ENCODE peak calls at places on chromosome 14, in four cellular contexts. J is SK-N-SH, E is tibial artery, F is right lobe of liver. B is an unnamed sample. For H3K9me3 and H3K36me3, the result is how much of the 10 kb centered on the place peaks cover.

GRCh38 chr14:97185186-97185585 is 388.0 kb downstream of the VRK1 start:
- DNase-seq in J (no peak), E (no peak), F (no peak), B (no peak)

GRCh38 chr14:92684801-92685560 is 63.4 kb downstream of the LGMN start:
- DNase-seq in J (no peak), E (no peak), F (peak), B (no peak)

GRCh38 chr14:31819281-31819680 is 257.8 kb upstream of the ARHGAP5 start:
- DNase-seq in J (peak), E (no peak), F (no peak), B (no peak)

GRCh38 chr14:95040723-95041476 is 116.4 kb downstream of the DICER1 start:
- DNase-seq in J (no peak), E (no peak), F (no peak), B (peak)

GRCh38 chr14:63986789-63987533 is 134.2 kb downstream of the SYNE2 start:
- DNase-seq in J (no peak), E (no peak), F (no peak), B (no peak)

GRCh38 chr14:80387563-80387981 is 176.3 kb upstream of the DIO2 start:
- DNase-seq in J (no peak), E (no peak), F (no peak), B (no peak)

GRCh38 chr14:72776701-72777255 is 117.1 kb downstream of the DPF3 start:
- DNase-seq in J (no peak), E (no peak), F (no peak), B (no peak)

GRCh38 chr14:91315844-91316267 is 71.4 kb upstream of the GPR68 start:
- DNase-seq in J (no peak), E (no peak), F (no peak), B (peak)

GRCh38 chr14:104044016-104044415 is 41.5 kb upstream of the ASPG start:
- DNase-seq in J (no peak), E (no peak), F (no peak), B (no peak)

GRCh38 chr14:86662334-86662733 is 1132.4 kb downstream of the FLRT2 start:
- DNase-seq in J (no peak), E (no peak), F (no peak), B (no peak)
- H3K9me3 ChIP-seq in J (under half), E (under half), F (under half), B (under half)

GRCh38 chr14:39180553-39180952 is 5.5 kb downstream of the PNN start:
- DNase-seq in J (no peak), E (no peak), F (no peak), B (no peak)

GRCh38 chr14:39179042-39179441 is 4.0 kb downstream of the PNN start:
- DNase-seq in J (no peak), E (no peak), F (no peak), B (no peak)

GRCh38 chr14:39182770-39183684 is 8.0 kb downstream of the PNN start:
- DNase-seq in J (no peak), E (no peak), F (no peak), B (no peak)

GRCh38 chr14:39181026-39181692 is 6.1 kb downstream of the PNN start:
- DNase-seq in J (no peak), E (no peak), F (no peak), B (no peak)

GRCh38 chr14:39181693-39182047 is 6.6 kb downstream of the PNN start:
- DNase-seq in J (no peak), E (no peak), F (no peak), B (no peak)
- H3K36me3 ChIP-seq in J (half or more), E (half or more), F (half or more), B (half or more)

DNA sequence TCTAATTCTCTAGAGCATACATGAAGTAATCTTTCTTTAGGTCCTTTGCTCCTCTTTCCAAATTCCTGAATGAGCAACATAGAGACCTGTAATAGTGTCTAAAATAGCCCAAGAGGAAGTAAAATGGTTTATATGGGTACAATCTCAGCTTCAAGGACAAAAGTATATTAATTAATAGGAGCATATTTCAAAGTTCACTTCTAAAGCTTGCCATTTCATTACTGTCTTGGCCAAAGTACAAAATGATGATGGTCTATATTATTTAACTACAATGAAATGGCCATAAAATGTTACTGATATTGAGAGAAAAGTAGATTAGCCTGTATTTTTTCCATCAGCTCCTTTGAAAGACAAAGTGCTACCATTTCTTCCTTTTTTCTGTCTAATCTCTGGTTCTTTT is 410.4 kb upstream of the NOVA1 start:
- DNase-seq in J (no peak), E (no peak), F (no peak), B (no peak)
- H3K9me3 ChIP-seq in J (under half), E (under half), F (under half), B (under half)

GRCh38 chr14:21090194-21090939 is 8.1 kb downstream of the ZNF219 start:
- DNase-seq in J (peak), E (peak), F (peak), B (no peak)

GRCh38 chr14:21089877-21090193 is 8.6 kb downstream of the ZNF219 start:
- DNase-seq in J (no peak), E (no peak), F (no peak), B (no peak)

GRCh38 chr14:21089271-21089670 is 9.2 kb downstream of the ZNF219 start:
- DNase-seq in J (peak), E (no peak), F (no peak), B (no peak)

GRCh38 chr14:21087294-21088091 is 11.0 kb downstream of the ZNF219 start:
- DNase-seq in J (peak), E (no peak), F (no peak), B (no peak)

GRCh38 chr14:21088687-21089086 is 9.8 kb downstream of the ZNF219 start:
- DNase-seq in J (peak), E (no peak), F (no peak), B (no peak)
- H3K36me3 ChIP-seq in J (half or more), E (under half), F (under half), B (half or more)

GRCh38 chr14:25431211-25432076 is 381.5 kb upstream of the STXBP6 start:
- DNase-seq in J (peak), E (no peak), F (peak), B (peak)

DNA sequence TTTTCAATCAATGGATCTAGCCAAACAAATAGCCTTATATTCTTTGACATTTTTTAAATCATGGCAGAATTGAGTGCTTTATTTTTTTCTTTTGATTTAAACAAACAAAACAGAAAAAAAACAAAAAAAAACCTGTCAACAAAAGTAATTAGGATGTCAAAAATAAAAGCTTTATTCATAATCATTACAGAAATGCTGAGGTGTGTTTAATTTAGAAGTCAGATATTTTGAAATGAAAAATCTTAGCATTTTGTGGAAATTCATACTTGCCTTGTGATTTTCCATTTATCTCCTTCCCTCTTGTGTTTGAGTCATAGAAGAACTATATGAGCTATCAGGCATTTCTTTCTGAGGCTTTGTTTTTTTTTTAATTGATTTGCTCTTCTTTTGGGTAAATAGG is 387.0 kb upstream of the STXBP6 start:
- DNase-seq in J (no peak), E (no peak), F (no peak), B (no peak)
- H3K9me3 ChIP-seq in J (under half), E (under half), F (under half), B (under half)

GRCh38 chr14:100336618-100337530 is 13.7 kb downstream of the SLC25A47 start:
- DNase-seq in J (no peak), E (peak), F (peak), B (peak)
- H3K36me3 ChIP-seq in J (under half), E (under half), F (under half), B (half or more)